ENCODE peak calls at places on chromosomes 3 and 15, in five cellular contexts. K, W, X, O and V are unnamed samples.

GRCh38 chr3:23966308-23966707 is 21.2 kb downstream of the NR1D2 start:
- DNase-seq in K (no peak), W (no peak), X (no peak), O (no peak), V (no peak)

GRCh38 chr3:194871143-194871863 is 185.6 kb downstream of the FAM43A start:
- DNase-seq in K (peak; percentile 72), W (peak; percentile 96), X (peak; percentile 61), O (peak; percentile 16), V (no peak)

GRCh38 chr3:32325957-32326356 is 65.7 kb upstream of the CMTM7 start:
- DNase-seq in K (no peak), W (no peak), X (no peak), O (no peak), V (no peak)

GRCh38 chr3:104286645-104287044 is 1080.1 kb upstream of the ALCAM start:
- DNase-seq in K (no peak), W (no peak), X (no peak), O (no peak), V (no peak)

GRCh38 chr3:70108072-70108471 is 108.5 kb downstream of the SAMMSON start:
- DNase-seq in K (no peak), W (peak; percentile 19), X (no peak), O (peak; percentile 47), V (no peak)

GRCh38 chr3:110932515-110933095 is 139.0 kb upstream of the NECTIN3 start:
- DNase-seq in K (no peak), W (no peak), X (no peak), O (no peak), V (no peak)

GRCh38 chr3:123678108-123678511 is 93.3 kb upstream of the HACD2 start:
- DNase-seq in K (no peak), W (peak; percentile 94), X (no peak), O (no peak), V (no peak)

GRCh38 chr15:89459271-89460038 is 36.9 kb downstream of the RHCG start:
- DNase-seq in K (no peak), W (no peak), X (no peak), O (no peak), V (no peak)

GRCh38 chr3:155262295-155262694 is 31.2 kb downstream of the STRIT1 start:
- DNase-seq in K (no peak), W (no peak), X (no peak), O (no peak), V (no peak)

GRCh38 chr15:84715442-84716035 is 400 bp downstream of the SEC11A start:
- DNase-seq in K (no peak), W (peak; percentile 8), X (peak; percentile 51), O (no peak), V (no peak)

GRCh38 chr3:62188547-62189375 is 184.6 kb downstream of the FEZF2 start:
- DNase-seq in K (peak; percentile 92), W (peak; percentile 55), X (peak; percentile 58), O (peak; percentile 74), V (peak; percentile 24)

GRCh38 chr15:96358795-96359190 is 28.3 kb downstream of the NR2F2 start:
- DNase-seq in K (no peak), W (no peak), X (no peak), O (no peak), V (no peak)

GRCh38 chr15:84400820-84401219 is 165.2 kb downstream of the GOLGA6L4 start:
- DNase-seq in K (no peak), W (no peak), X (no peak), O (no peak), V (no peak)

GRCh38 chr3:11805716-11806115 is 41.0 kb downstream of the TAMM41 start:
- DNase-seq in K (no peak), W (no peak), X (no peak), O (no peak), V (no peak)

GRCh38 chr3:150251654-150252053 is 156.4 kb upstream of the TSC22D2 start:
- DNase-seq in K (no peak), W (peak; percentile 42), X (no peak), O (no peak), V (no peak)

GRCh38 chr3:190575441-190576190 is 61.7 kb downstream of the IL1RAP start:
- DNase-seq in K (no peak), W (no peak), X (no peak), O (no peak), V (no peak)

GRCh38 chr15:28942046-28942445 is 56.3 kb downstream of the APBA2 start:
- DNase-seq in K (no peak), W (no peak), X (no peak), O (no peak), V (no peak)

GRCh38 chr3:168249048-168249538 is 153.4 kb upstream of the GOLIM4 start:
- DNase-seq in K (peak; percentile 94), W (peak; percentile 47), X (peak; percentile 2), O (peak; percentile 15), V (no peak)

GRCh38 chr15:82909080-82909815 is 43.3 kb downstream of the HOMER2 start:
- DNase-seq in K (no peak), W (no peak), X (no peak), O (no peak), V (no peak)

GRCh38 chr15:67089218-67090193 is 24.1 kb downstream of the SMAD3 start:
- DNase-seq in K (no peak), W (peak; percentile 83), X (peak; percentile 76), O (no peak), V (no peak)

GRCh38 chr15:91318976-91319714 is 219.1 kb downstream of the SV2B start:
- DNase-seq in K (no peak), W (no peak), X (no peak), O (no peak), V (no peak)

GRCh38 chr3:15303728-15304127 is 28.7 kb downstream of the SH3BP5 start:
- DNase-seq in K (no peak), W (no peak), X (no peak), O (no peak), V (no peak)

GRCh38 chr15:90463381-90463780 is 66.3 kb upstream of the CRTC3 start:
- DNase-seq in K (no peak), W (peak; percentile 42), X (no peak), O (no peak), V (no peak)

GRCh38 chr15:64739216-64739976 is 36.0 kb downstream of the RBPMS2 start:
- DNase-seq in K (peak; percentile 50), W (no peak), X (no peak), O (no peak), V (no peak)

GRCh38 chr3:56904526-56905245 is 102.9 kb upstream of the ARHGEF3 start:
- DNase-seq in K (no peak), W (no peak), X (no peak), O (no peak), V (no peak)

GRCh38 chr3:143850877-143851276 is 2.6 kb upstream of the SLC9A9 start:
- DNase-seq in K (no peak), W (no peak), X (no peak), O (no peak), V (no peak)

GRCh38 chr15:32838820-32839219 is 121.0 kb downstream of the GREM1 start:
- DNase-seq in K (no peak), W (peak; percentile 96), X (peak; percentile 29), O (no peak), V (no peak)

GRCh38 chr3:14789640-14790285 is 29.0 kb upstream of the FGD5 start:
- DNase-seq in K (no peak), W (no peak), X (no peak), O (no peak), V (no peak)

GRCh38 chr15:52290800-52291199 is 4.8 kb downstream of the MYO5C start:
- DNase-seq in K (no peak), W (no peak), X (no peak), O (no peak), V (no peak)

GRCh38 chr3:157429703-157430102 is 6.9 kb upstream of the PTX3 start:
- DNase-seq in K (no peak), W (peak; percentile 52), X (no peak), O (no peak), V (no peak)

GRCh38 chr3:106542101-106542769 is 673.4 kb upstream of the CBLB start:
- DNase-seq in K (no peak), W (no peak), X (no peak), O (no peak), V (no peak)

GRCh38 chr3:115245437-115245836 is 98.3 kb upstream of the ZBTB20 start:
- DNase-seq in K (no peak), W (peak; percentile 92), X (peak; percentile 69), O (no peak), V (no peak)

GRCh38 chr3:195856410-195857084 is 44.8 kb upstream of the MUC4 start:
- DNase-seq in K (no peak), W (no peak), X (no peak), O (no peak), V (no peak)